ENCODE peak calls at places on chromosomes 2 and 18, in five cellular contexts. One of them, this sample, is unnamed.

GRCh38 chr2:152615177-152615576 is 102.1 kb downstream of the PRPF40A start:
- DNase-seq in tibial artery: no peak
- DNase-seq in foreskin fibroblast: no peak
- DNase-seq in tibial nerve: no peak
- DNase-seq in left ventricle myocardium inferior: no peak
- DNase-seq in this sample: no peak

GRCh38 chr2:186503827-186504606 is 18.0 kb downstream of the ZC3H15 start:
- DNase-seq in tibial artery: no peak
- DNase-seq in left ventricle myocardium inferior: no peak
- DNase-seq in tibial nerve: no peak
- DNase-seq in foreskin fibroblast: no peak
- DNase-seq in this sample: no peak

GRCh38 chr2:240397542-240397916 is 37.9 kb upstream of the GPC1 start:
- DNase-seq in tibial nerve: peak; percentile 8
- DNase-seq in foreskin fibroblast: no peak
- DNase-seq in left ventricle myocardium inferior: no peak
- DNase-seq in tibial artery: peak; percentile 12
- DNase-seq in this sample: no peak

GRCh38 chr18:43213816-43214215 is 63.5 kb downstream of the SYT4 start:
- DNase-seq in left ventricle myocardium inferior: no peak
- DNase-seq in foreskin fibroblast: no peak
- DNase-seq in tibial nerve: no peak
- DNase-seq in tibial artery: no peak
- DNase-seq in this sample: no peak

GRCh38 chr2:45675130-45675812 is 23.8 kb downstream of the PRKCE start:
- DNase-seq in tibial artery: no peak
- DNase-seq in foreskin fibroblast: no peak
- DNase-seq in tibial nerve: no peak
- DNase-seq in left ventricle myocardium inferior: peak; percentile 29
- DNase-seq in this sample: no peak

GRCh38 chr2:70340921-70341765 is 39.3 kb upstream of the FAM136A start:
- DNase-seq in foreskin fibroblast: no peak
- DNase-seq in left ventricle myocardium inferior: no peak
- DNase-seq in tibial nerve: no peak
- DNase-seq in tibial artery: no peak
- DNase-seq in this sample: no peak

GRCh38 chr18:5068856-5069255 is 128.2 kb downstream of the AKAIN1 start:
- DNase-seq in left ventricle myocardium inferior: no peak
- DNase-seq in tibial nerve: no peak
- DNase-seq in tibial artery: no peak
- DNase-seq in foreskin fibroblast: no peak
- DNase-seq in this sample: no peak

GRCh38 chr2:208541982-208542464 is 135.4 kb downstream of the PTH2R start:
- DNase-seq in tibial nerve: no peak
- DNase-seq in foreskin fibroblast: no peak
- DNase-seq in tibial artery: no peak
- DNase-seq in left ventricle myocardium inferior: no peak
- DNase-seq in this sample: no peak

GRCh38 chr2:96353032-96353561 is 17.5 kb downstream of the NCAPH start:
- DNase-seq in foreskin fibroblast: peak; percentile 50
- DNase-seq in tibial nerve: no peak
- DNase-seq in tibial artery: peak; percentile 58
- DNase-seq in left ventricle myocardium inferior: peak; percentile 73
- DNase-seq in this sample: no peak

GRCh38 chr2:26018184-26018716 is 15.6 kb upstream of the RAB10 start:
- DNase-seq in tibial nerve: peak; percentile 47
- DNase-seq in tibial artery: peak; percentile 78
- DNase-seq in left ventricle myocardium inferior: peak; percentile 71
- DNase-seq in foreskin fibroblast: peak; percentile 89
- DNase-seq in this sample: peak; percentile 55

GRCh38 chr2:222613715-222614331 is 42.1 kb downstream of the FARSB start:
- DNase-seq in left ventricle myocardium inferior: no peak
- DNase-seq in foreskin fibroblast: peak; percentile 23
- DNase-seq in tibial nerve: no peak
- DNase-seq in tibial artery: no peak
- DNase-seq in this sample: no peak

GRCh38 chr2:222608081-222608480 is 47.8 kb downstream of the FARSB start:
- DNase-seq in foreskin fibroblast: no peak
- DNase-seq in tibial artery: no peak
- DNase-seq in tibial nerve: no peak
- DNase-seq in left ventricle myocardium inferior: no peak
- DNase-seq in this sample: no peak

GRCh38 chr2:222611684-222612083 is 44.2 kb downstream of the FARSB start:
- DNase-seq in tibial nerve: no peak
- DNase-seq in left ventricle myocardium inferior: no peak
- DNase-seq in tibial artery: no peak
- DNase-seq in foreskin fibroblast: no peak
- DNase-seq in this sample: no peak

GRCh38 chr2:222609391-222609790 is 46.5 kb downstream of the FARSB start:
- DNase-seq in foreskin fibroblast: peak; percentile 7
- DNase-seq in tibial artery: no peak
- DNase-seq in left ventricle myocardium inferior: no peak
- DNase-seq in tibial nerve: no peak
- DNase-seq in this sample: no peak

GRCh38 chr2:222610746-222611145 is 45.1 kb downstream of the FARSB start:
- DNase-seq in tibial artery: no peak
- DNase-seq in tibial nerve: no peak
- DNase-seq in foreskin fibroblast: no peak
- DNase-seq in left ventricle myocardium inferior: no peak
- DNase-seq in this sample: no peak
- TF ChIP-seq CTCF in tibial artery: no peak
- TF ChIP-seq CTCF in tibial nerve: no peak
- TF ChIP-seq CTCF in foreskin fibroblast: no peak
- TF ChIP-seq CTCF in left ventricle myocardium inferior: peak; percentile 43
- TF ChIP-seq CTCF in this sample: no peak

GRCh38 chr2:237600205-237600846 is 9.8 kb upstream of the RAB17 start:
- DNase-seq in tibial artery: peak; percentile 81
- DNase-seq in foreskin fibroblast: peak; percentile 79
- DNase-seq in tibial nerve: no peak
- DNase-seq in left ventricle myocardium inferior: peak; percentile 62
- DNase-seq in this sample: no peak
- TF ChIP-seq CTCF in tibial artery: peak; percentile 42
- TF ChIP-seq CTCF in foreskin fibroblast: peak; percentile 34
- TF ChIP-seq CTCF in tibial nerve: peak; percentile 9
- TF ChIP-seq CTCF in left ventricle myocardium inferior: peak; percentile 47
- TF ChIP-seq CTCF in this sample: no peak

DNA sequence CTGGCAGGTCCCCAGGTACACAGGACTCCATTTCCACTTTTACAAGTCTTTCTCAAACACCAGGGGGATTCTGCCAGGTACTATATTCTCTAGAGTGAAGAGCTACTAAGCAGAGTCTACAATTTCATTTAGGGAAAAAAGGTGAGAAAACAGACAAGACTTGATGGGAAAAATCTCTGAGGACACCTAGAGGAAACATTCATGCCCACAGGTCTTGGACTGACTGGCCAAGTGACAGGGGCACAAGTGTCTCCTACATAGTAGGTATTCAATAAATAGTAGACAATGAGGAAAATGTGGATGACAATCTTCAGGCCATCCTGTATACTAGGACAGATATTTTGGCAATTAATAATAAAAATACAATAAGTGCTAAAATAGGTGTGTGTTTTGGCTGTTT is 228.6 kb downstream of the CLIP4 start:
- DNase-seq in left ventricle myocardium inferior: no peak
- DNase-seq in tibial nerve: no peak
- DNase-seq in tibial artery: no peak
- DNase-seq in foreskin fibroblast: no peak
- DNase-seq in this sample: no peak
- TF ChIP-seq CTCF in left ventricle myocardium inferior: no peak
- TF ChIP-seq CTCF in tibial nerve: no peak
- TF ChIP-seq CTCF in tibial artery: no peak
- TF ChIP-seq CTCF in foreskin fibroblast: no peak
- TF ChIP-seq CTCF in this sample: no peak

GRCh38 chr2:178282075-178282474 is 87.8 kb downstream of the OSBPL6 start:
- DNase-seq in tibial nerve: no peak
- DNase-seq in foreskin fibroblast: peak; percentile 54
- DNase-seq in tibial artery: no peak
- DNase-seq in left ventricle myocardium inferior: no peak
- DNase-seq in this sample: no peak

GRCh38 chr2:178280261-178280852 is 86.0 kb downstream of the OSBPL6 start:
- DNase-seq in foreskin fibroblast: peak; percentile 31
- DNase-seq in tibial artery: no peak
- DNase-seq in left ventricle myocardium inferior: no peak
- DNase-seq in tibial nerve: no peak
- DNase-seq in this sample: peak; percentile 27

GRCh38 chr2:178279636-178280035 is 85.3 kb downstream of the OSBPL6 start:
- DNase-seq in left ventricle myocardium inferior: no peak
- DNase-seq in tibial nerve: no peak
- DNase-seq in foreskin fibroblast: no peak
- DNase-seq in tibial artery: no peak
- DNase-seq in this sample: no peak

GRCh38 chr2:178277741-178278197 is 83.5 kb downstream of the OSBPL6 start:
- DNase-seq in tibial nerve: no peak
- DNase-seq in foreskin fibroblast: no peak
- DNase-seq in tibial artery: no peak
- DNase-seq in left ventricle myocardium inferior: no peak
- DNase-seq in this sample: no peak

GRCh38 chr2:178279142-178279541 is 84.8 kb downstream of the OSBPL6 start:
- DNase-seq in foreskin fibroblast: peak; percentile 83
- DNase-seq in tibial nerve: no peak
- DNase-seq in tibial artery: no peak
- DNase-seq in left ventricle myocardium inferior: no peak
- DNase-seq in this sample: no peak
- TF ChIP-seq CTCF in foreskin fibroblast: no peak
- TF ChIP-seq CTCF in tibial nerve: no peak
- TF ChIP-seq CTCF in tibial artery: no peak
- TF ChIP-seq CTCF in left ventricle myocardium inferior: no peak
- TF ChIP-seq CTCF in this sample: no peak

This sample was measured in omental fat pad.